ENCODE peak calls at places on chromosome 14, in six cellular contexts. Q is heart left ventricle, G is heart right ventricle, D is mucosa of descending colon, A is brain microvascular endothelial cell, R is neural crest cell. O is an unnamed sample.

GRCh38 chr14:51369814-51370213 is 129.8 kb downstream of the TMX1 start:
- DNase-seq in Q (no peak), G (no peak), D (no peak), A (no peak), R (no peak), O (no peak)

GRCh38 chr14:21267886-21268611 is 1.2 kb downstream of the HNRNPC start:
- DNase-seq in Q (no peak), G (no peak), D (no peak), A (no peak), R (no peak), O (no peak)

GRCh38 chr14:69571879-69572633 is 2.6 kb downstream of the CCDC177 start:
- DNase-seq in Q (no peak), G (no peak), D (no peak), A (no peak), R (no peak), O (peak)

GRCh38 chr14:81269100-81269978 is 48.6 kb upstream of the GTF2A1 start:
- DNase-seq in Q (no peak), G (no peak), D (peak), A (peak), R (peak), O (no peak)

GRCh38 chr14:104326848-104327247 is 188.5 kb downstream of the KIF26A start:
- DNase-seq in Q (no peak), G (no peak), D (no peak), A (no peak), R (no peak), O (no peak)

GRCh38 chr14:28635387-28635786 is 131.2 kb upstream of the FOXG1 start:
- DNase-seq in Q (no peak), G (no peak), D (no peak), A (no peak), R (peak), O (no peak)

GRCh38 chr14:105168979-105169507 is 467 bp upstream of the JAG2 start:
- DNase-seq in Q (peak), G (peak), D (no peak), A (no peak), R (peak), O (peak)

GRCh38 chr14:99604766-99605298 is 825 bp upstream of the CCDC85C start:
- DNase-seq in Q (no peak), G (peak), D (peak), A (no peak), R (peak), O (peak)

GRCh38 chr14:74988993-74989392 is 13.7 kb upstream of the EIF2B2 start:
- DNase-seq in Q (no peak), G (no peak), D (no peak), A (no peak), R (no peak), O (no peak)

GRCh38 chr14:20460458-20461229 is 590 bp downstream of the PIP4P1 start:
- DNase-seq in Q (peak), G (no peak), D (peak), A (no peak), R (no peak), O (peak)

GRCh38 chr14:37340353-37340752 is 142.6 kb downstream of the MIPOL1 start:
- DNase-seq in Q (no peak), G (no peak), D (no peak), A (no peak), R (no peak), O (no peak)
- TF ChIP-seq CTCF in Q (no peak), G (no peak), D (no peak), A (peak), R (no peak), O (no peak)

GRCh38 chr14:56488306-56488705 is 91.3 kb upstream of the TMEM260 start:
- DNase-seq in Q (no peak), G (no peak), D (no peak), A (no peak), R (no peak), O (no peak)

GRCh38 chr14:56487761-56488160 is 91.8 kb upstream of the TMEM260 start:
- DNase-seq in Q (no peak), G (no peak), D (no peak), A (peak), R (no peak), O (no peak)

GRCh38 chr14:56487090-56487667 is 92.4 kb upstream of the TMEM260 start:
- DNase-seq in Q (no peak), G (no peak), D (no peak), A (no peak), R (no peak), O (no peak)

DNA sequence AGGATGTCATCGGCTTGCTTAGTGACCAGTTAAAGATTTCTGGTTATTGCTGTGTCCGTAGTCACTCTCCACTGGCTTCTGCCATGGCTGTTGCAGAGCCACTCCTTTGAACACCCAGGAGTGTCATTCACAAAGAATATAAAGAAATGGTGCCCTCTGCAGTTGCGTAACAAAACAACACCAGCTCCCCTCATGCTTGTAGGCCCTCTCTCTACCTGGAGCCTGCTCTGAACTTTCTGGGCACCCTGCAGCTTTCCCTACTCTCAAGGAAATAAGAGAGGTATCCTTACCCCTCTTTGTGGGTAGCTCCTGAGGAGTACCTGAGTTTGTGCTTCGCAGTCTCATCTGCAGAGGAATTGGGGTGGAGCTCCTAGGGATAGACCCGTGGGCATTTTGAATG is 97.3 kb upstream of the TMEM260 start:
- DNase-seq in Q (no peak), G (no peak), D (peak), A (peak), R (peak), O (peak)
- TF ChIP-seq CTCF in Q (no peak), G (no peak), D (no peak), A (peak), R (peak), O (peak)

GRCh38 chr14:46490150-46490769 is 161.3 kb downstream of the RPL10L start:
- DNase-seq in Q (no peak), G (no peak), D (peak), A (peak), R (no peak), O (no peak)
- TF ChIP-seq CTCF in Q (no peak), G (no peak), D (no peak), A (peak), R (peak), O (peak)

GRCh38 chr14:94593376-94593748 is 12.1 kb downstream of the SERPINA5 start:
- DNase-seq in Q (no peak), G (no peak), D (no peak), A (no peak), R (no peak), O (no peak)

GRCh38 chr14:94592457-94592856 is 11.2 kb downstream of the SERPINA5 start:
- DNase-seq in Q (no peak), G (no peak), D (no peak), A (no peak), R (no peak), O (no peak)

GRCh38 chr14:94591073-94591472 is 9.8 kb downstream of the SERPINA5 start:
- DNase-seq in Q (no peak), G (no peak), D (no peak), A (no peak), R (no peak), O (no peak)

GRCh38 chr14:94593749-94594431 is 12.7 kb downstream of the SERPINA5 start:
- DNase-seq in Q (no peak), G (no peak), D (no peak), A (no peak), R (no peak), O (no peak)

GRCh38 chr14:94591871-94592270 is 10.6 kb downstream of the SERPINA5 start:
- DNase-seq in Q (no peak), G (no peak), D (no peak), A (no peak), R (no peak), O (peak)
- TF ChIP-seq CTCF in Q (no peak), G (no peak), D (no peak), A (peak), R (no peak), O (no peak)

DNA sequence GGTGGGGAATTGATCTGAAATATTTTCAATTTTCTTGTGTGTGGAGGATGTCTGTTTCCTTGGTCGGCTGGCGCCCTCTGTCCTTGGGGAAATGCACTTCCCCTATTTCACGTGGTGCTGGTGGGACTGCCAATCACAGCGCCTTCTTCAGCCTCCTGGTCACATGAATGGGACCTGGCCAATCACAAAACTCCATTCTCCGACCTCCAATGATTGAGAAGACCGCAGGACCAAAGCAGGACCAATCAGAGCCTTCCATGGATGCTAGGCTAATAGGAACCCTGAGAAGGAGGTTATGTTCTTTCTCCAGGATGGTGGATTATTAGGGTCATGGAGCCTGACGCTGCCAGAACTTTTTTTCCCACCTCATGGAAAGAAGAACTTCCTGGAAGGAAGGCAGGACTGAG is 188.7 kb downstream of the TTC8 start:
- DNase-seq in Q (no peak), G (no peak), D (peak), A (peak), R (no peak), O (no peak)
- TF ChIP-seq CTCF in Q (no peak), G (no peak), D (peak), A (peak), R (peak), O (no peak)

GRCh38 chr14:94426526-94426925 is 26.1 kb downstream of the SERPINA11 start:
- DNase-seq in Q (no peak), G (no peak), D (no peak), A (no peak), R (no peak), O (no peak)

GRCh38 chr14:94424371-94424770 is 28.2 kb downstream of the SERPINA11 start:
- DNase-seq in Q (no peak), G (no peak), D (no peak), A (no peak), R (no peak), O (no peak)

GRCh38 chr14:94421316-94421715 is 31.3 kb downstream of the SERPINA11 start:
- DNase-seq in Q (no peak), G (no peak), D (no peak), A (no peak), R (no peak), O (no peak)

GRCh38 chr14:94427016-94427613 is 25.5 kb downstream of the SERPINA11 start:
- DNase-seq in Q (no peak), G (no peak), D (no peak), A (no peak), R (no peak), O (no peak)

GRCh38 chr14:94423465-94424056 is 29.0 kb downstream of the SERPINA11 start:
- DNase-seq in Q (peak), G (peak), D (peak), A (peak), R (peak), O (peak)
- TF ChIP-seq CTCF in Q (peak), G (peak), D (peak), A (peak), R (peak), O (peak)

O was measured in glutamatergic neuron.